ENCODE peak calls at places on chromosomes 4 and X, in ten cellular contexts. One of them, this sample, is unnamed.

GRCh38 chr4:138090918-138091659 is 151.1 kb downstream of the SLC7A11 start:
- DNase-seq in activated T-helper 1 cell treated with anti-CD3 and anti-CD28 coated beads, Interleukin-2, amount 50 U/mL, for 16 hours: no peak
- DNase-seq in activated naive CD8-positive, alpha-beta T cell treated with anti-CD3 and anti-CD28 coated beads, Interleukin-2, amount 50 U/mL, for 24 hours: no peak
- DNase-seq in A549: no peak
- DNase-seq in EH: no peak
- DNase-seq in ELF-1: no peak
- DNase-seq in esophagus muscularis mucosa: no peak
- DNase-seq in left lung: no peak
- DNase-seq in T-helper 22 cell: no peak
- DNase-seq in mesendoderm: no peak
- DNase-seq in this sample: no peak

GRCh38 chr4:142817442-142817841 is 28.7 kb downstream of the INPP4B start:
- DNase-seq in activated T-helper 1 cell treated with anti-CD3 and anti-CD28 coated beads, Interleukin-2, amount 50 U/mL, for 16 hours: no peak
- DNase-seq in activated naive CD8-positive, alpha-beta T cell treated with anti-CD3 and anti-CD28 coated beads, Interleukin-2, amount 50 U/mL, for 24 hours: peak
- DNase-seq in A549: peak
- DNase-seq in EH: peak
- DNase-seq in ELF-1: no peak
- DNase-seq in esophagus muscularis mucosa: no peak
- DNase-seq in left lung: no peak
- DNase-seq in T-helper 22 cell: no peak
- DNase-seq in mesendoderm: peak
- DNase-seq in this sample: peak

GRCh38 chr4:152815078-152815477 is 35.3 kb downstream of the ARFIP1 start:
- DNase-seq in activated T-helper 1 cell treated with anti-CD3 and anti-CD28 coated beads, Interleukin-2, amount 50 U/mL, for 16 hours: no peak
- DNase-seq in activated naive CD8-positive, alpha-beta T cell treated with anti-CD3 and anti-CD28 coated beads, Interleukin-2, amount 50 U/mL, for 24 hours: no peak
- DNase-seq in A549: no peak
- DNase-seq in EH: peak
- DNase-seq in ELF-1: no peak
- DNase-seq in esophagus muscularis mucosa: no peak
- DNase-seq in left lung: no peak
- DNase-seq in T-helper 22 cell: no peak
- DNase-seq in mesendoderm: no peak
- DNase-seq in this sample: no peak

GRCh38 chr4:173332963-173333657 is 1.0 kb downstream of the HMGB2 start:
- DNase-seq in activated T-helper 1 cell treated with anti-CD3 and anti-CD28 coated beads, Interleukin-2, amount 50 U/mL, for 16 hours: no peak
- DNase-seq in activated naive CD8-positive, alpha-beta T cell treated with anti-CD3 and anti-CD28 coated beads, Interleukin-2, amount 50 U/mL, for 24 hours: no peak
- DNase-seq in A549: no peak
- DNase-seq in EH: no peak
- DNase-seq in ELF-1: peak
- DNase-seq in esophagus muscularis mucosa: no peak
- DNase-seq in left lung: no peak
- DNase-seq in T-helper 22 cell: peak
- DNase-seq in mesendoderm: peak
- DNase-seq in this sample: peak

GRCh38 chrX:43551590-43551989 is 104.5 kb upstream of the MAOA start:
- DNase-seq in activated T-helper 1 cell treated with anti-CD3 and anti-CD28 coated beads, Interleukin-2, amount 50 U/mL, for 16 hours: no peak
- DNase-seq in activated naive CD8-positive, alpha-beta T cell treated with anti-CD3 and anti-CD28 coated beads, Interleukin-2, amount 50 U/mL, for 24 hours: no peak
- DNase-seq in A549: no peak
- DNase-seq in EH: no peak
- DNase-seq in ELF-1: peak
- DNase-seq in esophagus muscularis mucosa: no peak
- DNase-seq in left lung: no peak
- DNase-seq in T-helper 22 cell: no peak
- DNase-seq in mesendoderm: peak
- DNase-seq in this sample: no peak

GRCh38 chrX:72282302-72282701 is 5.3 kb upstream of the RPS4X start:
- DNase-seq in activated T-helper 1 cell treated with anti-CD3 and anti-CD28 coated beads, Interleukin-2, amount 50 U/mL, for 16 hours: no peak
- DNase-seq in activated naive CD8-positive, alpha-beta T cell treated with anti-CD3 and anti-CD28 coated beads, Interleukin-2, amount 50 U/mL, for 24 hours: no peak
- DNase-seq in A549: no peak
- DNase-seq in EH: no peak
- DNase-seq in ELF-1: no peak
- DNase-seq in esophagus muscularis mucosa: no peak
- DNase-seq in left lung: no peak
- DNase-seq in T-helper 22 cell: no peak
- DNase-seq in mesendoderm: no peak
- DNase-seq in this sample: no peak

GRCh38 chr4:9947168-9948062 is 73.9 kb downstream of the SLC2A9 start:
- DNase-seq in activated T-helper 1 cell treated with anti-CD3 and anti-CD28 coated beads, Interleukin-2, amount 50 U/mL, for 16 hours: no peak
- DNase-seq in activated naive CD8-positive, alpha-beta T cell treated with anti-CD3 and anti-CD28 coated beads, Interleukin-2, amount 50 U/mL, for 24 hours: no peak
- DNase-seq in A549: no peak
- DNase-seq in EH: no peak
- DNase-seq in ELF-1: no peak
- DNase-seq in esophagus muscularis mucosa: peak
- DNase-seq in left lung: no peak
- DNase-seq in T-helper 22 cell: no peak
- DNase-seq in mesendoderm: no peak
- DNase-seq in this sample: no peak

GRCh38 chr4:37802068-37802666 is 24.3 kb upstream of the PGM2 start:
- DNase-seq in activated T-helper 1 cell treated with anti-CD3 and anti-CD28 coated beads, Interleukin-2, amount 50 U/mL, for 16 hours: no peak
- DNase-seq in activated naive CD8-positive, alpha-beta T cell treated with anti-CD3 and anti-CD28 coated beads, Interleukin-2, amount 50 U/mL, for 24 hours: no peak
- DNase-seq in A549: peak
- DNase-seq in EH: peak
- DNase-seq in ELF-1: peak
- DNase-seq in esophagus muscularis mucosa: no peak
- DNase-seq in left lung: no peak
- DNase-seq in T-helper 22 cell: no peak
- DNase-seq in mesendoderm: peak
- DNase-seq in this sample: peak

GRCh38 chr4:8215001-8215427 is 15.9 kb downstream of the SH3TC1 start:
- DNase-seq in activated T-helper 1 cell treated with anti-CD3 and anti-CD28 coated beads, Interleukin-2, amount 50 U/mL, for 16 hours: no peak
- DNase-seq in activated naive CD8-positive, alpha-beta T cell treated with anti-CD3 and anti-CD28 coated beads, Interleukin-2, amount 50 U/mL, for 24 hours: no peak
- DNase-seq in A549: no peak
- DNase-seq in EH: peak
- DNase-seq in ELF-1: peak
- DNase-seq in esophagus muscularis mucosa: no peak
- DNase-seq in left lung: peak
- DNase-seq in T-helper 22 cell: no peak
- DNase-seq in mesendoderm: peak
- DNase-seq in this sample: no peak

GRCh38 chrX:16612257-16612987 is 37.5 kb upstream of the S100G start:
- DNase-seq in activated T-helper 1 cell treated with anti-CD3 and anti-CD28 coated beads, Interleukin-2, amount 50 U/mL, for 16 hours: no peak
- DNase-seq in activated naive CD8-positive, alpha-beta T cell treated with anti-CD3 and anti-CD28 coated beads, Interleukin-2, amount 50 U/mL, for 24 hours: no peak
- DNase-seq in A549: no peak
- DNase-seq in EH: no peak
- DNase-seq in ELF-1: peak
- DNase-seq in esophagus muscularis mucosa: no peak
- DNase-seq in left lung: no peak
- DNase-seq in T-helper 22 cell: no peak
- DNase-seq in mesendoderm: no peak
- DNase-seq in this sample: no peak

This sample was measured in OCI-M1.